ENCODE peak calls at places on chromosomes 2 and 18, in seven cellular contexts. G is left ventricle myocardium inferior, Q is adipocyte, V is GM12864, I is SK-N-SH, C is tibial artery, X is ovary. P is an unnamed sample.

GRCh38 chr18:24584777-24585176 is 124.3 kb downstream of the HRH4 start:
- DNase-seq in X (peak), Q (no peak), V (no peak), I (no peak), C (no peak), G (no peak), P (no peak)

GRCh38 chr2:15243762-15244161 is 317.4 kb downstream of the NBAS start:
- DNase-seq in X (no peak), V (no peak), I (no peak), C (no peak), G (no peak), Q (peak), P (no peak)

GRCh38 chr2:47070155-47070919 is 84.8 kb downstream of the STPG4 start:
- DNase-seq in I (no peak), G (no peak), C (no peak), V (no peak), Q (no peak), X (peak), P (peak)

GRCh38 chr2:197599285-197599965 is 76.0 kb downstream of the RFTN2 start:
- DNase-seq in Q (peak), G (no peak), I (peak), X (no peak), C (no peak), V (peak), P (peak)

GRCh38 chr2:106189325-106189724 is 4.8 kb downstream of the UXS1 start:
- DNase-seq in Q (no peak), C (no peak), X (no peak), V (no peak), G (no peak), I (no peak), P (no peak)

GRCh38 chr2:128685841-128686497 is 367.3 kb upstream of the HS6ST1 start:
- DNase-seq in C (peak), V (no peak), X (no peak), G (no peak), Q (no peak), I (no peak), P (no peak)

GRCh38 chr2:59900728-59901452 is 652.6 kb downstream of the BCL11A start:
- DNase-seq in G (no peak), Q (no peak), X (no peak), V (no peak), I (no peak), C (no peak), P (no peak)

GRCh38 chr2:109558076-109558882 is 55.5 kb downstream of the SEPTIN10 start:
- DNase-seq in V (no peak), X (no peak), Q (peak), G (no peak), C (no peak), I (no peak), P (peak)

GRCh38 chr2:230208576-230208975 is 11.2 kb downstream of the SP110 start:
- DNase-seq in Q (no peak), X (no peak), C (no peak), G (no peak), V (no peak), I (no peak), P (no peak)

GRCh38 chr2:52881606-52882005 is 886.0 kb upstream of the CHAC2 start:
- DNase-seq in V (no peak), Q (peak), G (no peak), I (no peak), X (no peak), C (no peak), P (no peak)

GRCh38 chr2:44715671-44716077 is 225.8 kb upstream of the SIX3 start:
- DNase-seq in Q (peak), X (no peak), I (peak), V (no peak), C (no peak), G (no peak), P (peak)

GRCh38 chr2:287471-287885 is 413 bp downstream of the ALKAL2 start:
- DNase-seq in Q (peak), X (peak), I (peak), C (no peak), G (no peak), V (no peak), P (peak)

GRCh38 chr2:288002-288742 is at the start of gene ALKAL2:
- DNase-seq in G (no peak), I (peak), V (no peak), X (peak), Q (peak), C (no peak), P (no peak)

GRCh38 chr2:288743-289361 is 961 bp upstream of the ALKAL2 start:
- DNase-seq in I (peak), V (no peak), C (no peak), X (peak), Q (peak), G (no peak), P (no peak)

GRCh38 chr2:289362-290089 is 1.6 kb upstream of the ALKAL2 start:
- DNase-seq in X (peak), I (peak), V (no peak), Q (peak), G (no peak), C (no peak), P (peak)

GRCh38 chr2:290090-290722 is 2.3 kb upstream of the ALKAL2 start:
- DNase-seq in Q (peak), X (peak), V (no peak), C (peak), I (peak), G (peak), P (peak)
- H3K4me3 ChIP-seq in Q (peak), X (peak), V (no peak), C (peak), I (peak), G (peak), P (peak)

DNA sequence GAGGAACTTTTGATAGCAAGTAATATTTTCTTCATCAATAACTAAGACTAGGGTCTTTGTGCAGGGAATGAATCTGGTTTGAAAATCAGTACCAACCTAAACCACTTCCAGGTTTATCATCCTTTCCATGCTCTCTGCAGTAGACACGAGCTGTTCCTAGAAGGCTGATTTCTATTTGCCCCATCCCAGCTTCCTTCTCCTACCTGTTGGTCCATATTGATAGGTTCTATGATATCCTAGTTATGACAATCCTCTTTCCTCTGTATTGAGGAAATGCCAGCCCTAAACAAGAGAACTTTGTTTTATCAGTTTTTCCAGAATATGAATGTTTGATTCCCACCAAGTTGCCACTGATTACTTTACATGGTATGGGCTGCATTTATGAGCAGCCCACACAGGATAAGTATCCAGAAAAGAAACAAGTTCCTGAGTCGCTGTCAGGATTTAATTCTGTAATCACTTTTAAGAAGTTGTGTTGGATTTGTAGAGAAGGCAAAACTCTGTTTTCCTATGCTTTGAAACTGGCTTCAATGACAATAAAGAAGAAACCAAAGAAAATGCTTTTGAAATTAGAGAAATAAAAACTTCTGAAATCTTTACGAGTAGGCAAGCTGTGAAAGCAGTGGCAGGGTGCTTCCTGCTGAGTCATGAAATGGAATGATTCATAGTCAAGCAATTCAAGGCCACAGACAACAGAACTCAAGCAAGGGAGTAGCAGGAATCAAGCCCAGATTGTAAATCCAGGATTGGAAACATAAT is 37.3 kb upstream of the TANK start:
- DNase-seq in C (no peak), Q (peak), G (no peak), V (no peak), I (no peak), X (peak), P (peak)
- H3K4me3 ChIP-seq in C (peak), Q (peak), G (no peak), V (no peak), I (peak), X (peak), P (peak)

GRCh38 chr2:233414777-233415570 is 60.7 kb downstream of the DGKD start:
- DNase-seq in G (no peak), X (no peak), V (no peak), I (no peak), Q (peak), C (peak), P (peak)
- H3K4me3 ChIP-seq in G (no peak), X (no peak), V (no peak), I (peak), Q (no peak), C (no peak), P (no peak)

GRCh38 chr18:37484893-37485834 is 80.4 kb downstream of the CELF4 start:
- DNase-seq in C (no peak), I (no peak), Q (peak), X (peak), G (no peak), V (no peak), P (peak)

GRCh38 chr18:37486848-37487247 is 78.8 kb downstream of the CELF4 start:
- DNase-seq in Q (no peak), C (no peak), I (no peak), V (no peak), G (no peak), X (no peak), P (no peak)

GRCh38 chr18:37483221-37483971 is 82.2 kb downstream of the CELF4 start:
- DNase-seq in V (no peak), I (no peak), Q (peak), X (no peak), G (no peak), C (no peak), P (peak)

GRCh38 chr18:37482433-37482832 is 83.2 kb downstream of the CELF4 start:
- DNase-seq in Q (no peak), V (no peak), X (no peak), G (no peak), C (no peak), I (peak), P (no peak)

GRCh38 chr18:37483984-37484892 is 81.4 kb downstream of the CELF4 start:
- DNase-seq in X (no peak), I (no peak), G (no peak), V (no peak), Q (no peak), C (no peak), P (no peak)
- H3K4me3 ChIP-seq in X (no peak), I (no peak), G (no peak), V (no peak), Q (no peak), C (no peak), P (no peak)

GRCh38 chr2:50396301-50396637 is 635.7 kb downstream of the NRXN1 start:
- DNase-seq in C (no peak), Q (no peak), V (no peak), G (no peak), I (no peak), X (no peak), P (no peak)

GRCh38 chr2:50395510-50396300 is 636.2 kb downstream of the NRXN1 start:
- DNase-seq in V (no peak), Q (no peak), G (no peak), I (no peak), C (no peak), X (no peak), P (no peak)

GRCh38 chr2:50401772-50402653 is 629.9 kb downstream of the NRXN1 start:
- DNase-seq in Q (peak), G (no peak), C (no peak), I (peak), V (peak), X (no peak), P (peak)

GRCh38 chr2:50402654-50402960 is 629.3 kb downstream of the NRXN1 start:
- DNase-seq in Q (no peak), V (no peak), X (no peak), G (no peak), C (no peak), I (no peak), P (no peak)

DNA sequence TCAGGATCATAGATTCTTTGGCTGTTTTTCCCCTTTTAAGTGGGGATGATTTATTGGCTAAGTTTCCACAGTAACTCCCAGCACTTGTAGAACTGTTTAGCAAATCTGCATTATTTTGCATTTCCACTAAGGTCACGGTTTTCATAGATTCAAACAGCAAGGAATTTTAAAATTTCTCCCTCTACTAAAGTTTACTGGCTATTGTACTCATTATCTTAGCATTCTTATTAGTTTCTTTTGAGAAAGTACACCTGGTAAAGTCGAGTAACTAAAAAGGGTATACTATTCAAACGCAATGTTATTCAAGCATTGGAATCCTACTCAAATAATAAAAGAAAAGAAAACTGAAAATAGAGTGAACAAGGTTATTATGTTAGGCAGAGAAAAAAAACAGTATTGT is 633.8 kb downstream of the NRXN1 start:
- DNase-seq in C (no peak), Q (no peak), X (no peak), V (no peak), G (no peak), I (no peak), P (no peak)
- H3K4me3 ChIP-seq in C (no peak), Q (no peak), X (no peak), V (no peak), G (no peak), I (no peak), P (no peak)

DNA sequence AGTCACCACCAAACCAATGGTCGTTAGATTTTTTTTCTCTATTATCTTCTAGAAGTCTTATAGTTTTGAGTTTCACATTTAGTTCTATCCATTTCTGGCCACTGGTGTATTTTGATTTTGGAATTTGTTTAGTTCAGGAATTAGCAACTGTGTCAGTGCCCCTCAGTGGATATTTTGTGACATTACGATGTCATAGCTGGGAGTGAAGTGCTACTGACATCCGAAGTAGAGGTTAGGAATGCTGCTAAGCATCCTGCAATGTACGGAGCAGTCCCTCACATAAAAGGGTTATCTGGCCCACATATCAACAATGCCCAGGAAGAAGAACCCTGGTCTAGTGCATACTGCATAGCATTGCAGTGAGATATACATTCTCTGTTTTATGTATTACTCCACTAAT is 157.4 kb upstream of the RGPD4 start:
- DNase-seq in X (no peak), I (peak), Q (peak), C (no peak), G (no peak), V (no peak), P (peak)
- H3K4me3 ChIP-seq in X (no peak), I (no peak), Q (no peak), C (no peak), G (no peak), V (no peak), P (no peak)